ENCODE peak calls at places on chromosomes 1 and 21, in six cellular contexts. V is HEK293T, X is HCT116, B is H1, T is WTC11, G is K562. Z is an unnamed sample.

GRCh38 chr1:158199840-158200239 is 19.1 kb downstream of the CD1D start:
- DNase-seq in V (no peak), X (no peak), B (no peak), T (no peak), G (no peak), Z (no peak)

GRCh38 chr21:37829043-37829442 is 87.2 kb downstream of the KCNJ6 start:
- DNase-seq in V (no peak), X (no peak), B (no peak), T (no peak), G (no peak), Z (no peak)

GRCh38 chr1:81920245-81920740 is 119.6 kb downstream of the ADGRL2 start:
- DNase-seq in V (peak; percentile 61), X (no peak), B (peak; percentile 68), T (peak; percentile 67), G (no peak), Z (no peak)

GRCh38 chr1:34759472-34760357 is at the start of gene GJB4:
- DNase-seq in V (no peak), X (no peak), B (no peak), T (no peak), G (no peak), Z (no peak)

GRCh38 chr1:114353233-114353632 is 157.8 kb downstream of the TRIM33 start:
- DNase-seq in V (no peak), X (no peak), B (no peak), T (no peak), G (peak; percentile 10), Z (peak; percentile 10)

GRCh38 chr1:221045842-221046831 is 166.9 kb downstream of the HLX start:
- DNase-seq in V (no peak), X (no peak), B (no peak), T (no peak), G (no peak), Z (no peak)

GRCh38 chr1:14282583-14283186 is 315.8 kb upstream of the KAZN start:
- DNase-seq in V (no peak), X (no peak), B (no peak), T (no peak), G (no peak), Z (no peak)

GRCh38 chr1:4602536-4603316 is 51.7 kb upstream of the AJAP1 start:
- DNase-seq in V (no peak), X (no peak), B (no peak), T (no peak), G (no peak), Z (no peak)

GRCh38 chr1:53342735-53343470 is 15.0 kb upstream of the LRP8 start:
- DNase-seq in V (no peak), X (no peak), B (no peak), T (no peak), G (no peak), Z (no peak)

GRCh38 chr21:36175771-36176565 is 19.3 kb downstream of the DOP1B start:
- DNase-seq in V (no peak), X (no peak), B (no peak), T (no peak), G (no peak), Z (no peak)

GRCh38 chr1:64936958-64937357 is 29.4 kb downstream of the JAK1 start:
- DNase-seq in V (no peak), X (no peak), B (no peak), T (no peak), G (no peak), Z (no peak)

GRCh38 chr1:236129315-236129714 is 13.0 kb upstream of the GPR137B start:
- DNase-seq in V (no peak), X (no peak), B (no peak), T (peak; percentile 37), G (no peak), Z (no peak)

GRCh38 chr1:52727114-52727586 is 897 bp downstream of the ZYG11B start:
- DNase-seq in V (peak; percentile 17), X (no peak), B (no peak), T (no peak), G (peak; percentile 36), Z (no peak)

GRCh38 chr1:244096691-244097090 is 45.6 kb downstream of the ZBTB18 start:
- DNase-seq in V (no peak), X (no peak), B (no peak), T (no peak), G (no peak), Z (no peak)

GRCh38 chr1:244093265-244093638 is 42.2 kb downstream of the ZBTB18 start:
- DNase-seq in V (no peak), X (no peak), B (no peak), T (no peak), G (no peak), Z (no peak)

GRCh38 chr1:244095523-244095911 is 44.4 kb downstream of the ZBTB18 start:
- DNase-seq in V (no peak), X (no peak), B (no peak), T (no peak), G (no peak), Z (no peak)

GRCh38 chr1:244096066-244096610 is 45.1 kb downstream of the ZBTB18 start:
- DNase-seq in V (no peak), X (no peak), B (no peak), T (no peak), G (no peak), Z (no peak)

DNA sequence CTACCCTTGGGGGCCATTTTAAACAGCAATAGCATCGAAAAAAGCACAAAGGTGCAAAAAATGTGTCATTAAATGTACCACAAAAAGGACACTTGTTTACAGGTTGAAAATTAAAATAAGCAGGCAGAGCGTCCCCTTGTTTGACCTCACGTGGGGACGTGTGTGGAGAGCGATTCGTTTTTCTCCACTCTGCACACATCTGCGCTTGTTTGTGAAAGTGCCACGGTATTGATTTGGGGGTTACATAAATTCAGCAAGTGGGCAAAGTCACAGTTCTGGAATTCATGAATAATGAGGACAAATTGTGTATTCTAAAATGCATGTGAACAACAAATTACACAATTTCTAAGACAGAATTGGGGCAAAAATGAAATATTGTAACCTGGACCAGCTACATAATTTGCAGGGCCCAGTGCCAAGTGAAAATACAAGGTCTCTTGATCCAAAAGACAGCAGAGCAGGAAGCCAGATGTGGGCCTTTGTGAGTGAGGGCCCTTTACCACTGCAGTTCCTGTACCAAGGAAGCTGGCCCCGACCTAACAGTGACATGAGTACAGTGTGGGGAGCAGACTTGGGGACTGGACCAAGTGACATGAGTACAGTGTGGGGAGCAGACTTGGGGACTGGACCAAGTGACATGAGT is 43.9 kb downstream of the ZBTB18 start:
- DNase-seq in V (no peak), X (no peak), B (no peak), T (no peak), G (no peak), Z (no peak)
- TF ChIP-seq SP1 in V (no peak), X (no peak), B (no peak), T (no peak), G (no peak), Z (no peak)

GRCh38 chr1:229229137-229229720 is 41.7 kb upstream of the RAB4A start:
- DNase-seq in V (no peak), X (no peak), B (no peak), T (no peak), G (no peak), Z (no peak)

GRCh38 chr1:229229721-229230135 is 41.2 kb upstream of the RAB4A start:
- DNase-seq in V (no peak), X (no peak), B (no peak), T (no peak), G (no peak), Z (peak; percentile 62)

GRCh38 chr1:229225331-229225782 is 45.6 kb upstream of the RAB4A start:
- DNase-seq in V (no peak), X (no peak), B (no peak), T (no peak), G (no peak), Z (peak; percentile 61)

GRCh38 chr1:229228522-229228921 is 42.4 kb upstream of the RAB4A start:
- DNase-seq in V (no peak), X (no peak), B (no peak), T (no peak), G (no peak), Z (no peak)

DNA sequence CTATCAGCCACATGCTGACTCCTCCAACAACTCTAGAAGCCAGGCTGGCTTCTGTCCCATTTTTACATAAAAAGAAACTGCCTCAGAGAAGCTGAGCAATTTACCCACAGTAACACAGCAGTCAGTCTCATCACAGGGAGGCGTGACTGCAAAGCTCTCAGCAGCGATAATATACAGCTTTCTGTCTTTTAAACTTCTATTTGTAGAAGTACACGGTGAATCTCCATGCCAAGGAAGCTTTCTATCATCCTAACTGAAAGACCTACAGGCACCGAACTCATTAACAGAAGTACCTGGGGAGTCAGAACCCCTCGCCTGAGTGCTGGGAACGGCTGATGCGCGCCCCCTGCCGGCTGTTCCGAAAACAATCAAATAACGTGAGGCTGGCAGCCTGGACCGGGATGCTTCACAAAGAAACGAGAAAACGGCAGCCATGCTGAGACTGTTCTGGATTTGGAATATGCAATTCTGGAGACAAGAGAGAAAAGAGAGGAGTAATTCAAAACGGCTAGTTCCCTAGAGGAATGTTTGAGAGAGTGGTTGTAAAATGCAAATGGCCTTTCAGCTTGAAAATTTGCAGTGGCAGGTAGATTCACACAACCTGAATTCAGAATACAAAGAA is 43.5 kb upstream of the RAB4A start:
- DNase-seq in V (peak; percentile 86), X (peak; percentile 61), B (no peak), T (peak; percentile 91), G (peak; percentile 91), Z (peak; percentile 63)
- TF ChIP-seq SP1 in V (no peak), X (no peak), B (no peak), T (no peak), G (no peak), Z (no peak)

DNA sequence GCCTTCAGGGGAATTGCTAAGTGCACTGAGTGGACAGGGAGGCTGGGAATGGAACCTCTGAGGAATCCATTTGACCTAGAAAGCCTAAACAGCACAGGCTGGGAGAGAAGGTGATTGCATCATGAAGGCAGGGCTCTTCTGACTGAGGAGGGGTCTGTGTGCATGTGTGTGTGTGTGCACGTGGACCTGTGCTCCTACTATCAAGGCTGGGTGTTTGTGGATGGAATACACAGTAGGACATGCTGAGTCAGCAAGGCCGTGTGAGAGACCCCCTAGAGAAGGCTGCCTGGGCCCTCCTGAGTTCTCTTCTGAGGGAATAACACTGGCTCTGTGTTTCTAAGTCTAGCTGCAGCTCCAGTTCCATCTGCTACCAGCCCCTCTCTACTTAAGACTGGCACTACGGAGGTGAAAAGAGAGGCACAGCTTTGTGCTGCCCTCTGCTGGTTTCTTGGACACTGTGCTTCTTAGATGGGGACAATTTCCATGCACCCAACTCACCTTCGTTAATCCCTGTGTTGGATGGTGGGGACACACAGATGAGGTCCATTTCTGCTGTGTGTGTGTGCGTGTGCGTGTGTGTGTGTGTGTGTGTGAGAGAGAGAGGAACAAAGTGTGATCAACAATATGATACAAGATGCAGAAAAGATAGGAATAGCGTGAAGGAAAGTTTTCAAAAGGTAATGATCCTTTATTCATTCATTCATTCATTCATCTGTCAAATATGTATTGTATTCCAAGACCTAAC is 6.2 kb upstream of the EFCAB14 start:
- DNase-seq in V (peak; percentile 70), X (peak; percentile 75), B (no peak), T (peak; percentile 69), G (peak; percentile 56), Z (peak; percentile 71)
- TF ChIP-seq SP1 in V (no peak), X (no peak), B (no peak), T (no peak), G (no peak), Z (no peak)

DNA sequence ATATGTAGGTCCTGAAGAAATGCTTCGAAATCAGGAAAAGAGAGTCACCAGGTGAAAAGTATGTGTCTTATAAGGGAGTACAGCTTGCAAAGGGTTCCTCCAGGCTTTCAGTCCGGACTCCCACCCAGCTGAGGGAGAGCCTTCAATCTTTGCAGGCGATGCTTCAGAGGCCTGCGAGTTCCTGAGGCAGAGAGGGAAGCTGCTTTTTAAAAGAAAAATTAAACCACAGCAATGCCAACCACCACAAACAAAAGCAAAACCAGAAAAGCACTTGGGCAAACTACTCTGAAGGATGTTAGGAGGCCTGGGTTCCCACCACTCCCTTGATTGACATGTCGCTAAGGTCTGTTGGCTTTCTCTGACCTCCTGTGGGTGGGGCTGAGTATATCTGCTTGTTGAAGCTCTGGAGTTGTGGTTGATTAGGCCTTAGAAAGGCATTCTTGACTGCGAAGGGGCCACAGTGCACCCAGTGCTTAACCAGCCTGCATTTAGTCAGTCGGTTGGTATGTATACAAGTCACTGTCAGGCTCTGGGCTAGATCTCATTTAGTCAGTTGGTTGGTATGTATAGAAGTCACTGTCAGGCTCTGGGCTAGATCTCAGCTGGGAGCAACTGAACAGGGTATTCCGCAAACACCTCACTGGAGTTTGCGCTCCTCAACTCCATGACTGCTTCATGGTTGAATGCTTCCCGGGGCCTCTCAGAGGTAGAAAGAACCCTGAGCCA is 1.2 kb downstream of the NIPAL3 start:
- DNase-seq in V (no peak), X (no peak), B (no peak), T (no peak), G (peak; percentile 57), Z (peak; percentile 48)
- TF ChIP-seq SP1 in V (no peak), X (no peak), B (no peak), T (no peak), G (no peak), Z (no peak)